ENCODE peak calls at places on chromosomes 1 and 21, in seven cellular contexts. B is suprapubic skin, Y is stomach, M is A549, C is ovary, I is HepG2, Q is sigmoid colon. L is an unnamed sample.

GRCh38 chr1:8687539-8687938 is 129.9 kb downstream of the RERE start:
- DNase-seq in Y (no peak), M (no peak), C (no peak), Q (no peak), B (no peak), I (no peak), L (no peak)

GRCh38 chr21:23853796-23854379 is 1753.4 kb downstream of the MRPL39 start:
- DNase-seq in I (no peak), M (peak), C (no peak), Q (no peak), Y (no peak), B (no peak), L (no peak)

GRCh38 chr1:17617787-17618557 is 78.5 kb downstream of the ARHGEF10L start:
- DNase-seq in Y (no peak), B (no peak), I (no peak), M (no peak), Q (peak), C (no peak), L (peak)

GRCh38 chr21:33817663-33818433 is 97.8 kb downstream of the ATP5PO start:
- DNase-seq in B (no peak), I (no peak), C (no peak), Y (no peak), Q (no peak), M (no peak), L (no peak)

GRCh38 chr1:112251766-112252506 is 144.1 kb upstream of the CTTNBP2NL start:
- DNase-seq in M (peak), I (no peak), Y (no peak), C (no peak), B (no peak), Q (no peak), L (no peak)

GRCh38 chr1:48236716-48237470 is 14.4 kb downstream of the SLC5A9 start:
- DNase-seq in Y (no peak), M (peak), Q (no peak), C (no peak), B (no peak), I (peak), L (no peak)

GRCh38 chr21:33699277-33699676 is 57.0 kb downstream of the ITSN1 start:
- DNase-seq in M (no peak), I (no peak), Q (no peak), C (no peak), B (no peak), Y (no peak), L (no peak)

GRCh38 chr1:159827102-159827490 is 423 bp downstream of the SLAMF8 start:
- DNase-seq in Y (no peak), I (no peak), C (no peak), M (no peak), B (no peak), Q (no peak), L (no peak)

GRCh38 chr1:212683357-212683722 is 16.3 kb downstream of the BATF3 start:
- DNase-seq in M (no peak), B (no peak), Q (no peak), C (no peak), I (no peak), Y (no peak), L (peak)

GRCh38 chr1:109805486-109806180 is 41.9 kb upstream of the EPS8L3 start:
- DNase-seq in Q (no peak), Y (peak), B (no peak), M (no peak), I (no peak), C (no peak), L (peak)

GRCh38 chr21:31606081-31606874 is 53.2 kb upstream of the SOD1 start:
- DNase-seq in Y (no peak), C (no peak), Q (no peak), I (no peak), B (no peak), M (no peak), L (no peak)

GRCh38 chr1:193115629-193116227 is 6.1 kb upstream of the CDC73 start:
- DNase-seq in Y (no peak), M (peak), I (peak), B (no peak), Q (peak), C (peak), L (no peak)

GRCh38 chr1:8232036-8232757 is 85.7 kb upstream of the SLC45A1 start:
- DNase-seq in I (no peak), Q (no peak), C (no peak), B (no peak), Y (no peak), M (no peak), L (no peak)

GRCh38 chr1:248404024-248404423 is 1.2 kb downstream of the OR2T1 start:
- DNase-seq in C (no peak), I (no peak), M (peak), Y (no peak), Q (no peak), B (no peak), L (no peak)

GRCh38 chr1:107000907-107001306 is 55.6 kb upstream of the PRMT6 start:
- DNase-seq in Y (no peak), B (no peak), Q (no peak), I (no peak), M (no peak), C (no peak), L (no peak)

GRCh38 chr1:159187647-159188374 is 16.4 kb downstream of the CADM3 start:
- DNase-seq in C (no peak), I (no peak), B (no peak), M (no peak), Q (no peak), Y (no peak), L (no peak)

GRCh38 chr1:47883963-47884362 is 113.2 kb downstream of the TRABD2B start:
- DNase-seq in Q (no peak), B (no peak), I (no peak), Y (no peak), M (no peak), C (no peak), L (no peak)

GRCh38 chr1:42930178-42931107 is 28.2 kb downstream of the SLC2A1 start:
- DNase-seq in C (no peak), I (no peak), B (peak), Q (no peak), Y (no peak), M (no peak), L (no peak)

GRCh38 chr1:227942716-227943261 is 4.9 kb downstream of the WNT9A start:
- DNase-seq in M (no peak), C (peak), Q (peak), I (no peak), B (peak), Y (peak), L (no peak)

GRCh38 chr21:39108291-39109162 is 74.7 kb downstream of the PSMG1 start:
- DNase-seq in M (no peak), C (no peak), B (peak), Y (no peak), Q (no peak), I (no peak), L (no peak)

GRCh38 chr1:67888707-67889106 is 55.4 kb upstream of the GNG12 start:
- DNase-seq in Q (no peak), I (no peak), Y (no peak), C (no peak), M (no peak), B (no peak), L (no peak)

GRCh38 chr1:67647036-67647798 is 37.8 kb upstream of the GADD45A start:
- DNase-seq in Y (no peak), Q (no peak), B (no peak), C (no peak), I (no peak), M (no peak), L (no peak)

GRCh38 chr1:111032295-111032897 is 68.7 kb upstream of the LRIF1 start:
- DNase-seq in C (no peak), M (peak), I (peak), Q (no peak), B (no peak), Y (no peak), L (peak)

GRCh38 chr1:226436472-226436854 is 28.6 kb upstream of the PARP1 start:
- DNase-seq in M (no peak), I (no peak), C (no peak), B (no peak), Q (no peak), Y (no peak), L (no peak)

GRCh38 chr1:96722161-96722908 is 751 bp downstream of the PTBP2 start:
- DNase-seq in M (peak), Y (peak), Q (peak), B (peak), C (peak), I (peak), L (peak)

GRCh38 chr1:211648980-211649934 is 26.2 kb downstream of the NEK2 start:
- DNase-seq in M (peak), I (peak), B (no peak), Y (peak), Q (no peak), C (peak), L (peak)

GRCh38 chr1:201016211-201016651 is 7.3 kb downstream of the KIF21B start:
- DNase-seq in B (no peak), Q (no peak), Y (no peak), M (no peak), I (no peak), C (no peak), L (peak)

GRCh38 chr1:43552813-43553212 is 22.1 kb downstream of the PTPRF start:
- DNase-seq in B (no peak), I (no peak), Y (peak), M (peak), Q (peak), C (peak), L (peak)

GRCh38 chr1:93620169-93620840 is 61.3 kb downstream of the BCAR3 start:
- DNase-seq in M (no peak), B (no peak), C (no peak), Q (peak), Y (no peak), I (no peak), L (no peak)

GRCh38 chr1:180849031-180849775 is 63.5 kb upstream of the KIAA1614 start:
- DNase-seq in M (no peak), Q (no peak), Y (no peak), B (no peak), I (no peak), C (no peak), L (no peak)

GRCh38 chr1:225462429-225462713 is 34.5 kb upstream of the LBR start:
- DNase-seq in I (no peak), M (no peak), Q (no peak), C (no peak), B (peak), Y (no peak), L (no peak)

GRCh38 chr21:39612233-39613028 is at the start of gene B3GALT5:
- DNase-seq in Y (no peak), M (no peak), B (no peak), I (no peak), Q (no peak), C (no peak), L (peak)

GRCh38 chr21:21385404-21385803 is 387.2 kb downstream of the NCAM2 start:
- DNase-seq in I (no peak), B (no peak), M (no peak), C (no peak), Y (no peak), Q (no peak), L (no peak)

GRCh38 chr1:111846842-111847241 is 91.1 kb downstream of the DDX20 start:
- DNase-seq in Y (no peak), I (no peak), B (no peak), M (no peak), C (no peak), Q (no peak), L (no peak)

GRCh38 chr1:88878731-88879130 is 12.6 kb downstream of the GTF2B start:
- DNase-seq in M (no peak), B (no peak), Y (no peak), Q (no peak), I (no peak), C (no peak), L (no peak)
- TF ChIP-seq POLR2A in M (no peak), B (no peak), Y (no peak), Q (no peak), I (no peak), C (no peak), L (no peak)

GRCh38 chr1:90400121-90400520 is 317.0 kb downstream of the BARHL2 start:
- DNase-seq in M (peak), C (no peak), Y (peak), B (no peak), Q (no peak), I (no peak), L (no peak)
- H3K27ac ChIP-seq in M (no peak), C (no peak), Y (peak), B (no peak), Q (no peak), I (no peak), L (no peak)

GRCh38 chr1:205749094-205749825 is 722 bp downstream of the NUCKS1 start:
- DNase-seq in C (peak), Q (peak), M (peak), B (peak), I (peak), Y (peak), L (peak)
- TF ChIP-seq EP300 in C (peak), Q (no peak), M (no peak), B (no peak), I (peak), Y (no peak), L (no peak)

GRCh38 chr1:188220051-188220450 is 1391.3 kb downstream of the PLA2G4A start:
- DNase-seq in M (no peak), I (no peak), Y (no peak), Q (no peak), B (no peak), C (no peak), L (no peak)
- TF ChIP-seq POLR2A in M (no peak), I (no peak), Y (no peak), Q (no peak), B (no peak), C (no peak), L (no peak)

L was measured in transverse colon.